ENCODE peak calls at places on chromosomes 6 and 20, in four cellular contexts. L, M, O and E are unnamed samples.

GRCh38 chr6:150634641-150635292 is 35.1 kb downstream of the PLEKHG1 start:
- DNase-seq in L (no peak), M (no peak), O (no peak), E (no peak)

GRCh38 chr6:76275746-76276145 is 203.3 kb upstream of the IMPG1 start:
- DNase-seq in L (peak; percentile 35), M (no peak), O (no peak), E (no peak)

GRCh38 chr6:146354451-146354850 is 189.2 kb upstream of the RAB32 start:
- DNase-seq in L (no peak), M (no peak), O (no peak), E (no peak)

GRCh38 chr6:155157101-155157500 is 106.7 kb upstream of the CLDN20 start:
- DNase-seq in L (no peak), M (no peak), O (no peak), E (no peak)

GRCh38 chr6:37103169-37104039 is 66.5 kb upstream of the PIM1 start:
- DNase-seq in L (peak; percentile 54), M (no peak), O (no peak), E (peak; percentile 45)

GRCh38 chr6:157198425-157199279 is 124.7 kb downstream of the TMEM242 start:
- DNase-seq in L (no peak), M (no peak), O (no peak), E (no peak)

GRCh38 chr6:53429401-53429800 is 80.7 kb upstream of the ELOVL5 start:
- DNase-seq in L (no peak), M (no peak), O (no peak), E (no peak)

GRCh38 chr6:106050538-106050937 is 35.6 kb upstream of the PRDM1 start:
- DNase-seq in L (no peak), M (no peak), O (no peak), E (no peak)

GRCh38 chr20:54680872-54681297 is 205.5 kb downstream of the DOK5 start:
- DNase-seq in L (peak; percentile 37), M (peak; percentile 51), O (peak; percentile 67), E (no peak)

GRCh38 chr6:57221191-57221935 is 744 bp downstream of the RAB23 start:
- DNase-seq in L (peak; percentile 90), M (peak; percentile 73), O (peak; percentile 55), E (peak; percentile 36)

GRCh38 chr20:47353224-47353696 is 3.2 kb downstream of the ZMYND8 start:
- DNase-seq in L (no peak), M (no peak), O (no peak), E (no peak)

GRCh38 chr6:2990179-2990931 is 9.3 kb upstream of the NQO2 start:
- DNase-seq in L (no peak), M (peak; percentile 47), O (no peak), E (no peak)

GRCh38 chr6:170243791-170244291 is 47.0 kb downstream of the DLL1 start:
- DNase-seq in L (no peak), M (no peak), O (no peak), E (peak; percentile 68)

GRCh38 chr20:57442160-57442887 is 51.1 kb downstream of the RBM38 start:
- DNase-seq in L (no peak), M (no peak), O (no peak), E (no peak)

GRCh38 chr20:46657137-46657536 is 5.9 kb upstream of the SLC13A3 start:
- DNase-seq in L (no peak), M (no peak), O (no peak), E (no peak)

GRCh38 chr6:51533962-51534361 is 553.5 kb downstream of the PKHD1 start:
- DNase-seq in L (no peak), M (no peak), O (no peak), E (no peak)

GRCh38 chr6:51535327-51535726 is 552.1 kb downstream of the PKHD1 start:
- DNase-seq in L (no peak), M (no peak), O (no peak), E (no peak)

GRCh38 chr6:51528556-51528955 is 558.9 kb downstream of the PKHD1 start:
- DNase-seq in L (no peak), M (no peak), O (no peak), E (no peak)

GRCh38 chr6:51529240-51529639 is 558.2 kb downstream of the PKHD1 start:
- DNase-seq in L (no peak), M (no peak), O (no peak), E (no peak)

GRCh38 chr6:51531623-51532022 is 555.8 kb downstream of the PKHD1 start:
- DNase-seq in L (no peak), M (no peak), O (no peak), E (no peak)
- TF ChIP-seq CTCF in L (peak; percentile 34), M (no peak), O (no peak), E (no peak)

GRCh38 chr6:16239798-16240123 is 1.4 kb downstream of the GMPR start:
- DNase-seq in L (peak; percentile 81), M (no peak), O (no peak), E (no peak)

GRCh38 chr6:16238057-16238657 is at the start of gene GMPR:
- DNase-seq in L (peak; percentile 50), M (peak; percentile 59), O (peak; percentile 35), E (no peak)

GRCh38 chr6:16237242-16237641 is 1.1 kb upstream of the GMPR start:
- DNase-seq in L (no peak), M (no peak), O (no peak), E (no peak)

GRCh38 chr6:16239090-16239797 is 857 bp downstream of the GMPR start:
- DNase-seq in L (no peak), M (peak; percentile 70), O (no peak), E (no peak)

DNA sequence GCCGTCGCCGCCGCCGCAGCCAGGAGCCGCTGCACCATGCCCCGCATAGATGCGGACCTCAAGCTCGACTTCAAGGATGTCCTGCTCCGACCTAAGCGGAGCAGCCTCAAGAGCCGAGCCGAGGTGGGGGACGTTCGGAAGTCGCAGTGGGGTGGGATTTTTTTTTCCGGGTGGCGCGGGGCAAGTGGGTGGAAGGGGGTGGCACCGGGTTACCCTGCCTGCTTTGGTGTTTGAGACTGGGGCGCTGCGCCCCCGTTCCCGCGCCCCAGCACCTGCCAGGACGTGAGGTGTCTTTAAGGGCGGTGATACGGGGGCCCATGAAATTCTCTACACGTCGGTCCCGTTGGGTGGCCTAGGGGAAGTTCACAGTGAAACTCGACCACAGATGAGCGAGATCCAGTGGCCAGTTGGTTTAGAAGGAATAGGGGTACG is 287 bp downstream of the GMPR start:
- DNase-seq in L (peak; percentile 52), M (no peak), O (no peak), E (no peak)
- TF ChIP-seq CTCF in L (no peak), M (no peak), O (no peak), E (no peak)

DNA sequence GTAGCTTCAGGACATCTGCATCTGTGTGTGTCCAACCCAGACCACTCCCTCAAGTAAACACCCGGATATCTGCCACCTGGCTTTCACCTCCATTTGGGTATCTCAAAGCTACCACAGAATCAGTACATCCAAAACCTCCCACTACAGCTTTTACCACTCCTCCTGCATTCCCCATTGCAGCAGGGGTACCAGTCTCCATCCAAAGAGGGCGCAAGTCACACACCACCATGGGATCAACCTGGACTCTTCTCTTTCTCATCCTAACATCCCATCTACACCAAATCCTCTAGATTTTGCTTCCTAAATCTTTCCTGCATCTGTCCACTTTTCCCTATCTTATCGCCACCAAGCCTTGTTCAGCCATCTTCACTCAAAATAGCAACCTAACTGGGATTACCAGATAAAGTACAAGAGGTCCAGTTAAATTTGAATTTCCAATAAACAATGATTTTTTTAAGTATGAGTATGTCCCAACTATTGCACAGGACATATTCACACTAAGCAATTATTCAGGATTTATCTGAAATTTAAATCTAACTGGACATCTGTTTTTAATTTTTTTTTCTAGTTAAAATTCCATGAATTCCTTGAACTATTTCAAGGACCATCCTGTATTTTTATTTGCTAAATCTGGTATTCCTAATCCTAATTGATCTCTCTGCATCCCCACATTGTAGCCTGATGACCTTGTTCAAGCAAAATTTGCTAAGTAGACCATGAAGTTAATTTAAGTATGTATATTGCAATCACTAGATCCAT is 164.3 kb upstream of the MLN start:
- DNase-seq in L (peak; percentile 63), M (no peak), O (no peak), E (no peak)
- TF ChIP-seq CTCF in L (peak; percentile 85), M (peak; percentile 25), O (peak; percentile 50), E (no peak)

GRCh38 chr6:143174951-143175350 is 114.3 kb downstream of the AIG1 start:
- DNase-seq in L (no peak), M (no peak), O (no peak), E (no peak)

GRCh38 chr6:143179096-143179495 is 118.4 kb downstream of the AIG1 start:
- DNase-seq in L (no peak), M (no peak), O (no peak), E (no peak)

GRCh38 chr6:143174516-143174915 is 113.8 kb downstream of the AIG1 start:
- DNase-seq in L (no peak), M (no peak), O (no peak), E (no peak)

GRCh38 chr6:143177706-143178105 is 117.0 kb downstream of the AIG1 start:
- DNase-seq in L (no peak), M (no peak), O (no peak), E (no peak)

GRCh38 chr6:143176090-143177021 is 115.7 kb downstream of the AIG1 start:
- DNase-seq in L (peak; percentile 39), M (peak; percentile 98), O (no peak), E (no peak)
- TF ChIP-seq CTCF in L (peak; percentile 58), M (peak; percentile 26), O (no peak), E (no peak)

GRCh38 chr6:20402181-20403079 is 751 bp downstream of the E2F3 start:
- DNase-seq in L (peak; percentile 38), M (peak; percentile 21), O (peak; percentile 39), E (no peak)

GRCh38 chr6:20403080-20403765 is 1.5 kb downstream of the E2F3 start:
- DNase-seq in L (peak; percentile 93), M (peak; percentile 79), O (peak; percentile 74), E (peak; percentile 80)

GRCh38 chr6:20401403-20402180 is at the start of gene E2F3:
- DNase-seq in L (peak; percentile 100), M (peak; percentile 100), O (peak; percentile 95), E (peak; percentile 100)

GRCh38 chr6:20403766-20404640 is 2.3 kb downstream of the E2F3 start:
- DNase-seq in L (peak; percentile 56), M (peak; percentile 63), O (peak; percentile 55), E (no peak)

GRCh38 chr6:20404641-20405032 is 3.0 kb downstream of the E2F3 start:
- DNase-seq in L (peak; percentile 63), M (peak; percentile 72), O (peak; percentile 42), E (no peak)
- TF ChIP-seq CTCF in L (peak; percentile 58), M (peak; percentile 67), O (peak; percentile 71), E (peak; percentile 33)

GRCh38 chr20:58839991-58840747 is 10.5 kb downstream of the GNAS-AS1 start:
- DNase-seq in L (no peak), M (no peak), O (no peak), E (no peak)

GRCh38 chr20:58837717-58838116 is 13.0 kb downstream of the GNAS-AS1 start:
- DNase-seq in L (no peak), M (no peak), O (no peak), E (no peak)

GRCh38 chr20:58840816-58841538 is 9.7 kb downstream of the GNAS-AS1 start:
- DNase-seq in L (no peak), M (no peak), O (no peak), E (no peak)

GRCh38 chr20:58839474-58839874 is 11.2 kb downstream of the GNAS-AS1 start:
- DNase-seq in L (peak; percentile 76), M (peak; percentile 26), O (peak; percentile 42), E (peak; percentile 60)

GRCh38 chr20:58838174-58838573 is 12.5 kb downstream of the GNAS-AS1 start:
- DNase-seq in L (no peak), M (no peak), O (no peak), E (no peak)
- TF ChIP-seq CTCF in L (peak; percentile 37), M (peak; percentile 1), O (no peak), E (no peak)